ENCODE peak calls at places on chromosome 11, in five cellular contexts. W is brain microvascular endothelial cell; B is heart left ventricle; L is CD8-positive, alpha-beta T cell; U is GM23248. I is an unnamed sample.

GRCh38 chr11:68367252-68367651 is 54.9 kb downstream of the LRP5 start:
- DNase-seq in W (no peak), B (no peak), L (no peak), U (no peak), I (no peak)

GRCh38 chr11:10856689-10857603 is 907 bp downstream of the ZBED5 start:
- DNase-seq in W (peak), B (no peak), L (no peak), U (peak), I (no peak)

GRCh38 chr11:65078151-65078550 is 5.7 kb downstream of the CDCA5 start:
- DNase-seq in W (peak), B (no peak), L (peak), U (peak), I (peak)

GRCh38 chr11:64996710-64997380 is at the start of gene BATF2:
- DNase-seq in W (peak), B (peak), L (no peak), U (peak), I (peak)

GRCh38 chr11:70740475-70740825 is 342.1 kb downstream of the CTTN start:
- DNase-seq in W (no peak), B (no peak), L (no peak), U (no peak), I (no peak)

GRCh38 chr11:131688056-131688693 is 317.8 kb downstream of the NTM start:
- DNase-seq in W (peak), B (peak), L (no peak), U (peak), I (peak)

GRCh38 chr11:98185245-98185644 is 835.5 kb upstream of the CNTN5 start:
- DNase-seq in W (no peak), B (no peak), L (no peak), U (no peak), I (no peak)

GRCh38 chr11:44574620-44575287 is 9.3 kb downstream of the CD82 start:
- DNase-seq in W (peak), B (no peak), L (no peak), U (peak), I (no peak)

GRCh38 chr11:5550440-5551095 is 2.2 kb upstream of the OR52H1 start:
- DNase-seq in W (peak), B (no peak), L (no peak), U (peak), I (no peak)

GRCh38 chr11:95703059-95703458 is 86.5 kb downstream of the FAM76B start:
- DNase-seq in W (no peak), B (no peak), L (no peak), U (no peak), I (no peak)

GRCh38 chr11:14643697-14644395 is at the start of gene PDE3B:
- DNase-seq in W (peak), B (peak), L (peak), U (peak), I (peak)

GRCh38 chr11:62777389-62777788 is 6.2 kb downstream of the TAF6L start:
- DNase-seq in W (no peak), B (no peak), L (no peak), U (no peak), I (no peak)

GRCh38 chr11:95534809-95535208 is 254.8 kb downstream of the FAM76B start:
- DNase-seq in W (no peak), B (no peak), L (no peak), U (no peak), I (no peak)

GRCh38 chr11:96173424-96173823 is 169.6 kb downstream of the MAML2 start:
- DNase-seq in W (no peak), B (no peak), L (no peak), U (no peak), I (no peak)

GRCh38 chr11:29171350-29171950 is 845.4 kb downstream of the KCNA4 start:
- DNase-seq in W (no peak), B (no peak), L (no peak), U (peak), I (no peak)
- H3K27ac ChIP-seq in W (no peak), B (no peak), L (no peak), U (peak), I (no peak)

GRCh38 chr11:9675691-9676090 is 11.8 kb downstream of the SWAP70 start:
- DNase-seq in W (no peak), B (no peak), L (no peak), U (no peak), I (no peak)
- H3K27ac ChIP-seq in W (no peak), B (no peak), L (no peak), U (no peak), I (no peak)

GRCh38 chr11:69443968-69444364 is 37.5 kb upstream of the LINC01488 start:
- DNase-seq in W (peak), B (peak), L (no peak), U (peak), I (peak)
- H3K27ac ChIP-seq in W (peak), B (peak), L (no peak), U (peak), I (peak)

DNA sequence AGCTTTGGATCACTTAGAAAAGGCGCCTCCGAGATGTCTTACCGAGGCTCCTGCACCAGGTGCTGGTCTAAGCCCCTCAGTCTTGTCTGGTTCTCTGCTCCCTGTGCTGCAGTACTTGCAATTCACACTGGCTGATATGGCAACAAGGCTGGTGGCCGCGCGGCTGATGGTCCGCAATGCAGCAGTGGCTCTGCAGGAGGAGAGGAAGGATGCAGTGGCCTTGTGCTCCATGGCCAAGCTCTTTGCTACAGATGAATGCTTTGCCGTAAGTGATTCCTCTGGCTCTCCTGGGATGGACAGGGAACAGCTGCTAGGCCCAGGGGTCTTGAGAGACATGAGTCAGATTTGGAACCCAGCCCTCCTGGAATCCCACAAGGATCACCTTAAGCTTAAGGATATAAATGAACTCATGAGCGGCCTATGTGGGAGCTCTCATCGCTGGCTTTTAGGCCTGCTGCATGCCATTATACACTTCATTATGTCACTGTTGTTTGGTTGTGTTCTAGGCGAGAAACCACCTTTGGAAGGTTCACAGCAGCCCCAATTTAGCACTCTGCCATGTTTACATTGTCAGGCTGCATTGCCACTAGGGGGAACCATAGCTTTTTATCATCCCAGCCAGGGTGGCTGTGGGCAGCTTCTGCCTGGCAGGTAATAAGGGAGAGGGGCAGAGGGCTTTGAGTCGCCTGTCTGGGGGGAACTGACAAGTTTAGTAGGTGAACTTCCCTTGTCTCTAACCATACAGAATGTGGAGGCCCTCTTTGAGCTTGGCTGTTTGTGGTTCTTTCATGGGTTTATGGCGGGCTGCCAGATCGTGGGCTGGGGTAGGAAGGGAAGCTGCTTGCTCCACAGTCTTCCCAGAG is 8.5 kb downstream of the ACAD8 start:
- DNase-seq in W (no peak), B (no peak), L (peak), U (peak), I (no peak)
- H3K27ac ChIP-seq in W (no peak), B (no peak), L (no peak), U (no peak), I (no peak)

DNA sequence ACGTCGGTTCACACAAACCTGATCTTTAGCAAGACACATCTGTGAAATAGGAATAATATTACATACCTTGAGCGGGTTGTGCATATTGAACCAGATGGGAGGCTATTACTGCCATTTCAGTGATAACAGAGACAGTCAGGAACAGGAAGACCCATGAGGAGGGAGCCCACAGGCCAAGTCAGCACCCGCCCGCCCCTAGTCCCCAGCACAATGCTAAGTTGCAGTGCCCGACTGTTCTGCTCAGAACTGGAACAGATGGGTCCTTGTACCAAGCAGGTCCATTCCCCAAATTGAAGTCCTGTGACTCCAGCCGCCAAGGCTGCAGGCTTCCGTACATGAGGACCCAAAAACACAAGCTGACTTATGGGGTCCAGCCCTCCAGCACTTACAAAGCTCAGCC is 9.3 kb downstream of the CXCR5 start:
- DNase-seq in W (no peak), B (no peak), L (no peak), U (peak), I (no peak)
- H3K27ac ChIP-seq in W (no peak), B (no peak), L (peak), U (no peak), I (no peak)

DNA sequence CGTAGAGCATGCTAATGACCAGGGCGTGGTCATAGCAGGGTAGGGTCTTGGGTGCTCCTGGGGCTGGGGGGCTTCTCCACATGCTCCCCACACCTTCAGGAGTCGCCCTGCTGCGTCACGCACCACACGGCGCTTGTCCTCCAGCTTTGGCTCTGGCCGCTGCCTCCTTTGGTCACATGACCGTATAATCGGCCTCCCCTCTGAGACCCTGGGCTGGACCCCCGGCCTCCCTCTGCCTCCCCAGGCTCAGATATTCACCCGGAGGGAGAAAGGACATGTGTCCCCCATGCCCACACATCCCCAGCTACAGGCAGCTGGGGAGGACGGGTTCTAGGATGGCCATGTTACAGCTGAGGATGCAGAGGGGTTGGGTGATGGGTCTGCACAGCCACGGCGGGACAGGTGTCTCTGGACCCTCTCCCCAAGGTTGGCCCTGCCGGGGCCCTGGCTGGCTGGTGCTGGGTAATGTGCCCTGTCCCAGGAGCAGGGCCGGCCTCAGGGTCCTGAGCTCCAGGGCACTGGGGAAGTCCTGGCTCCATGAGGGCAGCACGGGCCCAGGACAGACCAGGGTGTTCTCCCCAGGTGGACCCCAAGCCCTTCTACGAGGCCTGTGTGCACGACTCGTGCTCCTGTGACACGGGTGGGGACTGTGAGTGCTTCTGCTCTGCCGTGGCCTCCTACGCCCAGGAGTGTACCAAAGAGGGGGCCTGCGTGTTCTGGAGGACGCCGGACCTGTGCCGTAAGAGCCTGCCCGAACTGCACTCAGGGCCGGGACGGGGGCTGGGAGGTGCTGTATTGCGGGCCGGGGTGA is 14.5 kb downstream of the MUC2 start:
- DNase-seq in W (no peak), B (peak), L (no peak), U (no peak), I (no peak)
- H3K27ac ChIP-seq in W (no peak), B (no peak), L (no peak), U (no peak), I (no peak)